ENCODE peak calls at places on chromosomes 7 and 10, in six cellular contexts. U is stimulated activated CD8-positive, alpha-beta memory T cell treated with anti-CD3 and anti-CD28 coated beads, Interleukin-15, amount 100 ng/mL, for 24 hours; F is NCI-H2081; O is esophagus squamous epithelium; Z is WTC11; T is transverse colon. M is an unnamed sample.

GRCh38 chr7:134186022-134186421 is 58.9 kb downstream of the LRGUK start:
- DNase-seq in U (no peak), T (no peak), F (no peak), O (no peak), Z (no peak), M (no peak)

GRCh38 chr10:129465796-129466702 is 992 bp upstream of the MGMT start:
- DNase-seq in Z (no peak), U (no peak), O (no peak), F (no peak), T (peak; percentile 14), M (no peak)

GRCh38 chr10:114386446-114386845 is 17.9 kb downstream of the AFAP1L2 start:
- DNase-seq in Z (peak; percentile 33), F (no peak), T (no peak), U (no peak), O (no peak), M (no peak)

GRCh38 chr10:4127518-4128315 is 342.7 kb upstream of the KLF6 start:
- DNase-seq in Z (no peak), U (no peak), O (no peak), F (no peak), T (peak; percentile 60), M (no peak)

GRCh38 chr10:119466655-119467054 is 75.9 kb downstream of the RGS10 start:
- DNase-seq in F (no peak), O (no peak), Z (no peak), U (no peak), T (no peak), M (no peak)

GRCh38 chr10:48464121-48464870 is 140.6 kb downstream of the ARHGAP22 start:
- DNase-seq in Z (no peak), T (no peak), O (no peak), F (no peak), U (no peak), M (no peak)

GRCh38 chr10:490891-491571 is 198.4 kb downstream of the DIP2C start:
- DNase-seq in O (no peak), U (no peak), F (no peak), T (peak; percentile 28), Z (no peak), M (no peak)

GRCh38 chr10:107814865-107815487 is 650.5 kb upstream of the SORCS1 start:
- DNase-seq in U (no peak), Z (peak; percentile 67), O (no peak), T (peak; percentile 70), F (peak; percentile 41), M (peak; percentile 27)

GRCh38 chr10:27687808-27688207 is 57.8 kb downstream of the MKX start:
- DNase-seq in Z (no peak), F (no peak), O (no peak), T (no peak), U (no peak), M (no peak)

GRCh38 chr7:134932707-134933370 is 53.5 kb upstream of the AGBL3 start:
- DNase-seq in U (no peak), T (peak; percentile 23), F (no peak), O (no peak), Z (no peak), M (no peak)

GRCh38 chr10:119687192-119688032 is 36.2 kb downstream of the BAG3 start:
- DNase-seq in O (no peak), Z (peak; percentile 87), U (no peak), F (no peak), T (no peak), M (no peak)

GRCh38 chr7:43454936-43455518 is 127.9 kb upstream of the STK17A start:
- DNase-seq in T (no peak), F (peak; percentile 26), U (no peak), Z (no peak), O (no peak), M (peak; percentile 65)

GRCh38 chr10:66513504-66513903 is 412.3 kb upstream of the LRRTM3 start:
- DNase-seq in F (no peak), U (no peak), Z (no peak), T (no peak), O (no peak), M (no peak)

GRCh38 chr7:130274983-130275649 is 8.5 kb downstream of the CPA2 start:
- DNase-seq in Z (peak; percentile 44), F (peak; percentile 87), U (no peak), O (no peak), T (no peak), M (no peak)

GRCh38 chr7:134406431-134406830 is 52.5 kb downstream of the AKR1B1 start:
- DNase-seq in U (no peak), Z (no peak), T (no peak), O (no peak), F (no peak), M (no peak)

GRCh38 chr10:96208946-96209345 is 62.4 kb downstream of the BLNK start:
- DNase-seq in Z (no peak), O (no peak), T (no peak), F (no peak), U (no peak), M (no peak)

GRCh38 chr10:80539421-80539999 is 1.8 kb downstream of the SH2D4B start:
- DNase-seq in T (peak; percentile 8), O (no peak), F (no peak), Z (no peak), U (no peak), M (no peak)

GRCh38 chr7:66110861-66111260 is 3.8 kb upstream of the CRCP start:
- DNase-seq in Z (no peak), T (no peak), U (no peak), O (no peak), F (no peak), M (no peak)

M was measured in GM13977.